ENCODE peak calls at places on chromosome X, in seven cellular contexts. B is CD8-positive, alpha-beta memory T cell; A is naive thymus-derived CD8-positive, alpha-beta T cell; C is cerebellum; L is mesothelial cell of epicardium; J is RPMI8226; S is choroid plexus epithelial cell. F is an unnamed sample.

GRCh38 chrX:41334866-41335589 is 1.1 kb downstream of the DDX3X start:
- DNase-seq in A (peak), L (peak), C (peak), B (peak), J (peak), S (peak), F (peak)

GRCh38 chrX:8341814-8342590 is 122.6 kb upstream of the VCX3B start:
- DNase-seq in S (no peak), B (no peak), L (no peak), C (no peak), A (no peak), J (no peak), F (no peak)

GRCh38 chrX:104335765-104336164 is 81.0 kb upstream of the ESX1 start:
- DNase-seq in C (no peak), S (peak), L (no peak), J (no peak), A (no peak), B (no peak), F (no peak)

GRCh38 chrX:52979568-52979967 is 21.2 kb upstream of the FAM156A start:
- DNase-seq in L (no peak), A (no peak), B (no peak), J (no peak), S (peak), C (no peak), F (no peak)

GRCh38 chrX:1124531-1124930 is 87.9 kb downstream of the CRLF2 start:
- DNase-seq in S (no peak), A (no peak), J (no peak), L (no peak), C (no peak), B (no peak), F (peak)

GRCh38 chrX:47129879-47130358 is 14.6 kb downstream of the NDUFB11 start:
- DNase-seq in A (no peak), B (no peak), L (no peak), J (no peak), C (no peak), S (no peak), F (no peak)

GRCh38 chrX:48927736-48928382 is 9.0 kb upstream of the PIM2 start:
- DNase-seq in C (no peak), B (no peak), J (peak), L (no peak), A (no peak), S (no peak), F (no peak)

GRCh38 chrX:77298790-77299189 is 148.4 kb upstream of the FGF16 start:
- DNase-seq in J (no peak), C (no peak), S (no peak), L (no peak), B (no peak), A (no peak), F (no peak)

GRCh38 chrX:96389314-96390048 is 295.2 kb upstream of the DIAPH2 start:
- DNase-seq in L (no peak), B (no peak), A (no peak), S (peak), J (no peak), C (no peak), F (no peak)

GRCh38 chrX:14290335-14290734 is 239.0 kb upstream of the GLRA2 start:
- DNase-seq in C (no peak), S (no peak), B (no peak), L (no peak), J (no peak), A (no peak), F (no peak)

GRCh38 chrX:15293471-15293870 is 22.0 kb downstream of the ASB11 start:
- DNase-seq in B (no peak), A (no peak), L (no peak), J (no peak), C (no peak), S (no peak), F (no peak)

F was measured in SK-MEL-5.